ENCODE peak calls at places on chromosomes 4 and X, in seven cellular contexts. P is Calu3, I is mesenteric fat pad, X is SK-N-MC, R is Kasumi-1, C is ureter, W is lung microvascular endothelial cell. M is an unnamed sample.

GRCh38 chr4:167359711-167360110 is 125.4 kb upstream of the SPOCK3 start:
- DNase-seq in P (no peak), I (no peak), X (no peak), R (no peak), C (no peak), W (no peak), M (no peak)

GRCh38 chrX:40394302-40394701 is 186.5 kb upstream of the ATP6AP2 start:
- DNase-seq in P (no peak), I (no peak), X (no peak), R (no peak), C (no peak), W (no peak), M (no peak)

GRCh38 chrX:74422576-74423288 is 1.4 kb downstream of the SLC16A2 start:
- DNase-seq in P (peak), I (no peak), X (no peak), R (peak), C (peak), W (peak), M (no peak)

GRCh38 chr4:69322055-69322454 is 41.8 kb downstream of the UGT2B28 start:
- DNase-seq in P (no peak), I (no peak), X (no peak), R (no peak), C (no peak), W (no peak), M (no peak)

GRCh38 chr4:8646296-8647093 is 53.9 kb downstream of the CPZ start:
- DNase-seq in P (no peak), I (peak), X (no peak), R (no peak), C (peak), W (no peak), M (no peak)

GRCh38 chr4:3736290-3736689 is 29.9 kb upstream of the ADRA2C start:
- DNase-seq in P (no peak), I (no peak), X (no peak), R (no peak), C (no peak), W (no peak), M (no peak)

GRCh38 chr4:40325406-40326019 is 9.6 kb upstream of the CHRNA9 start:
- DNase-seq in P (peak), I (no peak), X (no peak), R (peak), C (no peak), W (peak), M (peak)

GRCh38 chr4:56637154-56637553 is 43.9 kb downstream of the HOPX start:
- DNase-seq in P (no peak), I (no peak), X (no peak), R (no peak), C (no peak), W (no peak), M (no peak)

GRCh38 chr4:2746891-2747695 is 9.0 kb downstream of the TNIP2 start:
- DNase-seq in P (no peak), I (no peak), X (no peak), R (no peak), C (no peak), W (peak), M (no peak)

GRCh38 chrX:97267916-97268680 is 384.4 kb downstream of the RPA4 start:
- DNase-seq in P (no peak), I (no peak), X (no peak), R (no peak), C (no peak), W (no peak), M (no peak)

GRCh38 chr4:81466841-81467671 is 4.7 kb downstream of the RASGEF1B start:
- DNase-seq in P (peak), I (no peak), X (peak), R (peak), C (peak), W (peak), M (peak)

GRCh38 chr4:56050584-56050983 is 101.8 kb downstream of the CEP135 start:
- DNase-seq in P (no peak), I (no peak), X (no peak), R (peak), C (no peak), W (no peak), M (no peak)

GRCh38 chr4:163611172-163611571 is 116.7 kb downstream of the TMA16 start:
- DNase-seq in P (no peak), I (no peak), X (no peak), R (peak), C (no peak), W (no peak), M (no peak)

GRCh38 chr4:52588771-52589591 is 70.1 kb downstream of the USP46 start:
- DNase-seq in P (no peak), I (no peak), X (no peak), R (no peak), C (no peak), W (peak), M (peak)

GRCh38 chr4:157172011-157172410 is 48.5 kb upstream of the GRIA2 start:
- DNase-seq in P (no peak), I (no peak), X (no peak), R (no peak), C (no peak), W (peak), M (no peak)

GRCh38 chr4:153001626-153002025 is 65.5 kb downstream of the FHDC1 start:
- DNase-seq in P (no peak), I (no peak), X (no peak), R (peak), C (no peak), W (no peak), M (no peak)

GRCh38 chr4:82422616-82423015 is 7.6 kb downstream of the HNRNPDL start:
- DNase-seq in P (no peak), I (no peak), X (no peak), R (no peak), C (no peak), W (no peak), M (no peak)

GRCh38 chrX:46837543-46838481 is 969 bp downstream of the RP2 start:
- DNase-seq in P (no peak), I (no peak), X (no peak), R (peak), C (no peak), W (peak), M (no peak)

GRCh38 chrX:124791492-124792095 is 445.2 kb downstream of the SH2D1A start:
- DNase-seq in P (no peak), I (no peak), X (no peak), R (no peak), C (no peak), W (no peak), M (no peak)

GRCh38 chr4:40750461-40751258 is 905 bp downstream of the NSUN7 start:
- DNase-seq in P (peak), I (no peak), X (no peak), R (no peak), C (no peak), W (no peak), M (no peak)

GRCh38 chr4:8838911-8839431 is 32.7 kb downstream of the HMX1 start:
- DNase-seq in P (no peak), I (peak), X (no peak), R (no peak), C (peak), W (no peak), M (no peak)

GRCh38 chr4:5883916-5884315 is 9.0 kb downstream of the CRMP1 start:
- DNase-seq in P (no peak), I (no peak), X (no peak), R (no peak), C (no peak), W (no peak), M (no peak)

GRCh38 chr4:108731001-108731400 is 31.9 kb downstream of the ETNPPL start:
- DNase-seq in P (no peak), I (no peak), X (no peak), R (no peak), C (no peak), W (no peak), M (no peak)

GRCh38 chrX:13216139-13216538 is 103.7 kb downstream of the ATXN3L start:
- DNase-seq in P (no peak), I (no peak), X (no peak), R (no peak), C (no peak), W (no peak), M (no peak)

GRCh38 chr4:8540072-8540471 is 40.1 kb upstream of the GPR78 start:
- DNase-seq in P (no peak), I (peak), X (no peak), R (no peak), C (no peak), W (no peak), M (no peak)

GRCh38 chrX:118652717-118653116 is 74.7 kb upstream of the IL13RA1 start:
- DNase-seq in P (peak), I (no peak), X (no peak), R (no peak), C (no peak), W (peak), M (no peak)

GRCh38 chr4:46993075-46994006 is at the start of gene GABRA4:
- DNase-seq in P (no peak), I (no peak), X (no peak), R (no peak), C (no peak), W (no peak), M (no peak)

GRCh38 chrX:35562395-35562794 is 235.7 kb upstream of the MAGEB16 start:
- DNase-seq in P (no peak), I (no peak), X (no peak), R (no peak), C (no peak), W (no peak), M (no peak)

GRCh38 chr4:179372746-179373145 is 1930.5 kb upstream of the AGA start:
- DNase-seq in P (no peak), I (no peak), X (no peak), R (peak), C (no peak), W (no peak), M (no peak)

GRCh38 chrX:11836284-11836683 is 78.2 kb downstream of the MSL3 start:
- DNase-seq in P (no peak), I (no peak), X (no peak), R (no peak), C (no peak), W (peak), M (no peak)

GRCh38 chr4:73648478-73648877 is 28.2 kb upstream of the RASSF6 start:
- DNase-seq in P (no peak), I (no peak), X (no peak), R (no peak), C (no peak), W (no peak), M (no peak)

GRCh38 chr4:83535520-83535944 is 376 bp upstream of the GPAT3 start:
- DNase-seq in P (peak), I (no peak), X (no peak), R (peak), C (no peak), W (peak), M (peak)

GRCh38 chrX:124362072-124362471 is 15.7 kb downstream of the SH2D1A start:
- DNase-seq in P (no peak), I (no peak), X (no peak), R (no peak), C (no peak), W (no peak), M (peak)

M was measured in CD8-positive, alpha-beta memory T cell.